ENCODE peak calls at places on chromosomes 7 and 10, in eight cellular contexts. Y is pancreas, F is RWPE1, S is H1, B is breast epithelium, X is aorta, R is endothelial cell of umbilical vein, D is fibroblast of lung. M is an unnamed sample.

GRCh38 chr7:80127412-80128150 is 7.0 kb upstream of the GNAI1 start:
- DNase-seq in Y (no peak), F (no peak), S (no peak), B (no peak), X (no peak), R (no peak), D (no peak), M (peak)

GRCh38 chr7:155835446-155836215 is 23.4 kb upstream of the SHH start:
- DNase-seq in Y (no peak), F (no peak), S (no peak), B (peak), X (no peak), R (no peak), D (no peak), M (no peak)

GRCh38 chr7:73869011-73869785 is 8.2 kb downstream of the TMEM270 start:
- DNase-seq in Y (no peak), F (no peak), S (no peak), B (no peak), X (peak), R (peak), D (no peak), M (no peak)

GRCh38 chr10:63917363-63917762 is 396.2 kb downstream of the REEP3 start:
- DNase-seq in Y (no peak), F (no peak), S (no peak), B (no peak), X (no peak), R (no peak), D (no peak), M (no peak)

GRCh38 chr10:33876547-33877400 is 542.3 kb upstream of the NRP1 start:
- DNase-seq in Y (no peak), F (no peak), S (no peak), B (no peak), X (no peak), R (no peak), D (peak), M (no peak)

GRCh38 chr7:55574062-55574717 is 1.9 kb upstream of the VOPP1 start:
- DNase-seq in Y (no peak), F (peak), S (no peak), B (no peak), X (no peak), R (peak), D (peak), M (no peak)

GRCh38 chr10:33660329-33660728 is 325.9 kb upstream of the NRP1 start:
- DNase-seq in Y (no peak), F (no peak), S (peak), B (no peak), X (no peak), R (no peak), D (no peak), M (no peak)

GRCh38 chr7:98866341-98866740 is 3.5 kb downstream of the TMEM130 start:
- DNase-seq in Y (no peak), F (no peak), S (no peak), B (no peak), X (no peak), R (no peak), D (no peak), M (no peak)

GRCh38 chr7:101669307-101669706 is 40.2 kb upstream of the MYL10 start:
- DNase-seq in Y (no peak), F (no peak), S (no peak), B (no peak), X (no peak), R (no peak), D (no peak), M (no peak)

GRCh38 chr10:43419997-43420368 is 11.0 kb upstream of the HNRNPF start:
- DNase-seq in Y (no peak), F (no peak), S (no peak), B (no peak), X (no peak), R (no peak), D (no peak), M (no peak)

GRCh38 chr10:82245157-82245556 is 370.2 kb downstream of the NRG3 start:
- DNase-seq in Y (no peak), F (no peak), S (peak), B (no peak), X (no peak), R (no peak), D (no peak), M (no peak)

GRCh38 chr10:133130602-133131001 is 29.4 kb upstream of the KNDC1 start:
- DNase-seq in Y (no peak), F (no peak), S (no peak), B (no peak), X (peak), R (no peak), D (no peak), M (no peak)

GRCh38 chr10:101375073-101375472 is 21.1 kb downstream of the BTRC start:
- DNase-seq in Y (no peak), F (no peak), S (no peak), B (no peak), X (no peak), R (no peak), D (no peak), M (no peak)

GRCh38 chr7:28205505-28205904 is 24.9 kb upstream of the JAZF1 start:
- DNase-seq in Y (no peak), F (no peak), S (no peak), B (no peak), X (no peak), R (no peak), D (no peak), M (no peak)

GRCh38 chr7:92035576-92035975 is 94.9 kb downstream of the AKAP9 start:
- DNase-seq in Y (no peak), F (no peak), S (no peak), B (no peak), X (no peak), R (no peak), D (no peak), M (no peak)

GRCh38 chr10:63935705-63936104 is 414.5 kb downstream of the REEP3 start:
- DNase-seq in Y (no peak), F (no peak), S (no peak), B (no peak), X (no peak), R (no peak), D (no peak), M (no peak)

GRCh38 chr7:127413962-127414361 is 21.5 kb upstream of the ZNF800 start:
- DNase-seq in Y (no peak), F (no peak), S (no peak), B (no peak), X (no peak), R (no peak), D (no peak), M (no peak)

GRCh38 chr7:603152-603941 is 83.7 kb upstream of the PDGFA start:
- DNase-seq in Y (no peak), F (no peak), S (no peak), B (no peak), X (no peak), R (no peak), D (no peak), M (no peak)

GRCh38 chr7:1352656-1353286 is 106.5 kb downstream of the MICALL2 start:
- DNase-seq in Y (no peak), F (no peak), S (no peak), B (no peak), X (peak), R (no peak), D (no peak), M (no peak)

GRCh38 chr10:110812583-110812982 is 59.1 kb upstream of the PDCD4 start:
- DNase-seq in Y (no peak), F (no peak), S (no peak), B (no peak), X (no peak), R (no peak), D (no peak), M (no peak)

GRCh38 chr7:70480913-70481579 is 650.9 kb upstream of the GALNT17 start:
- DNase-seq in Y (no peak), F (peak), S (no peak), B (no peak), X (no peak), R (no peak), D (no peak), M (no peak)

GRCh38 chr7:29138588-29138987 is 7.7 kb downstream of the CPVL start:
- DNase-seq in Y (no peak), F (no peak), S (no peak), B (no peak), X (no peak), R (no peak), D (no peak), M (no peak)

GRCh38 chr7:106768324-106768751 is 96.7 kb upstream of the PIK3CG start:
- DNase-seq in Y (no peak), F (no peak), S (no peak), B (no peak), X (no peak), R (no peak), D (no peak), M (no peak)

GRCh38 chr10:124650820-124651401 is 93.3 kb downstream of the FAM53B start:
- DNase-seq in Y (no peak), F (no peak), S (no peak), B (no peak), X (no peak), R (no peak), D (no peak), M (no peak)

GRCh38 chr10:31101123-31101522 is 69.5 kb upstream of the ZNF438 start:
- DNase-seq in Y (no peak), F (peak), S (no peak), B (no peak), X (peak), R (peak), D (peak), M (no peak)

GRCh38 chr10:17216217-17216900 is 11.7 kb upstream of the VIM start:
- DNase-seq in Y (no peak), F (peak), S (no peak), B (no peak), X (no peak), R (peak), D (peak), M (no peak)

GRCh38 chr10:103629581-103629980 is 136.1 kb downstream of the NEURL1 start:
- DNase-seq in Y (no peak), F (no peak), S (no peak), B (no peak), X (no peak), R (no peak), D (no peak), M (no peak)

GRCh38 chr7:139918488-139918887 is 89.4 kb downstream of the TBXAS1 start:
- DNase-seq in Y (no peak), F (no peak), S (no peak), B (no peak), X (no peak), R (no peak), D (peak), M (no peak)

GRCh38 chr7:27096756-27097514 is 1.1 kb upstream of the HOXA1 start:
- DNase-seq in Y (no peak), F (peak), S (no peak), B (no peak), X (peak), R (peak), D (peak), M (no peak)

GRCh38 chr10:93541402-93542357 is 24.8 kb upstream of the FFAR4 start:
- DNase-seq in Y (peak), F (peak), S (peak), B (no peak), X (peak), R (peak), D (peak), M (no peak)

GRCh38 chr10:119826777-119827176 is 45.9 kb downstream of the MCMBP start:
- DNase-seq in Y (no peak), F (peak), S (no peak), B (no peak), X (no peak), R (no peak), D (no peak), M (no peak)

GRCh38 chr7:73909996-73910395 is 49.0 kb downstream of the TMEM270 start:
- DNase-seq in Y (no peak), F (no peak), S (no peak), B (no peak), X (no peak), R (no peak), D (no peak), M (no peak)

GRCh38 chr7:1310936-1311335 is 78.3 kb downstream of the UNCX start:
- DNase-seq in Y (no peak), F (no peak), S (no peak), B (no peak), X (no peak), R (no peak), D (no peak), M (no peak)

GRCh38 chr10:47243791-47244190 is 56.2 kb upstream of the GDF10 start:
- DNase-seq in Y (no peak), F (no peak), S (no peak), B (no peak), X (peak), R (no peak), D (no peak), M (no peak)

GRCh38 chr10:70232155-70232858 is 922 bp downstream of the PPA1 start:
- DNase-seq in Y (peak), F (peak), S (peak), B (no peak), X (no peak), R (peak), D (peak), M (no peak)

GRCh38 chr10:102118867-102119266 is 1.3 kb downstream of the LDB1 start:
- DNase-seq in Y (no peak), F (no peak), S (peak), B (no peak), X (peak), R (peak), D (no peak), M (no peak)

GRCh38 chr7:24706211-24707165 is 50.8 kb downstream of the GSDME start:
- DNase-seq in Y (no peak), F (no peak), S (peak), B (no peak), X (no peak), R (no peak), D (no peak), M (no peak)

DNA sequence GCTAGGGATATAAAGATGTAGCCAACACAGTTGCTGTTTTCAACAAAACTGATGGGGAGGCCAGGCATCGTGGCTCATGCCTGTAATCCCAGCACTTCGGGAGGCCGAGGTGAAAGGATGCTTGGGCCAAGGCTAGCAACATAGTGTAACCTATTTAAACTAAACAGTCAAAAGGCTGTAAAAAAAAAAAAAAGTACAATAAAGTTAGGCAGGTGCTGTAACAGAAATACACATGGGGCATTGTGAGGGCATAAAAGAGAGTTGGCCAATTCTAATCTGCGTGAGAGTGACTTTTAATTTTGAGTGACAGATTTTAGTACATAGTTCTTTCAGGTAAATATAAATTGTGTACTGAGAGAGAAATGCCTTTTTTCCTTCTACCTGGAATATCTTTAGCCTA is 6.2 kb downstream of the XRCC2 start:
- DNase-seq in Y (no peak), F (no peak), S (no peak), B (no peak), X (no peak), R (no peak), D (no peak), M (no peak)
- H3K27ac ChIP-seq in Y (no peak), F (no peak), S (no peak), B (no peak), X (no peak), R (no peak), D (no peak), M (no peak)

DNA sequence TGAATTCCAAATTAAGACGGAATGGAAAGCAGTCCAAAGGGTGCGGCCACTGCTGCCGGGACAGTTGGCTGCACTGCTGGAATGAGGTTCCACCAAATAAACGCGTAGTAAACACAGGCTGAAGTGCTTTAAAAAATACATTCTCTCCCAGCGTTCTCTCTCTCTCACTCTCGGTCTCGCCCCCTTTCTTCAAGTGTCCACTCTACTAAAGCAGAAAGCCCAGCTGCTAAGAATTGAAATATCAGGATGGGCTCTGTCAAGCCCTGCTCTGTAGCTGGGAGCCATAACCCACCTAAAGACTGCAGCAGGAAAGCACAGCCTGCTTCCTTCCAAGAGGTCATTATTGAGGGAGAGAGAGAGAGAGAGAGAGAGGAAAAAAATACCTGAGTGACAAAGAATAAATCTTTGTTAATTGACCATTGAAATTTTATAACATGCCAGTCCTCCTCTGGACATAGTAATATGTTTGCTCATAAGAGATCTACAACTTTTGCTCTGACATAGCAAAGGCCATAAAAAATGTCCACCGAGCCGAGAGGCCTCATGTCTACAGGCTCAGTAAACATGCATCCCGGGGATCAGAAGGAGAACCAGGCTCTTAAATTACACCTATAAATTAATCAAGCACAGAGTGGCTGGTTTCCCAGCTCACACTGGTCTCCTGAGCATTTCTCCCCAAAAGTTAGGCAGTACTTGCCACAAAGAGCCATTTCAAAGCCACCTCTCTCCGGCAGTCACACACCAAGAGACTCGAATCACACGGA is 72.8 kb downstream of the FGFR2 start:
- DNase-seq in Y (no peak), F (no peak), S (no peak), B (no peak), X (no peak), R (no peak), D (no peak), M (peak)
- H3K27ac ChIP-seq in Y (peak), F (no peak), S (no peak), B (peak), X (no peak), R (no peak), D (no peak), M (peak)

DNA sequence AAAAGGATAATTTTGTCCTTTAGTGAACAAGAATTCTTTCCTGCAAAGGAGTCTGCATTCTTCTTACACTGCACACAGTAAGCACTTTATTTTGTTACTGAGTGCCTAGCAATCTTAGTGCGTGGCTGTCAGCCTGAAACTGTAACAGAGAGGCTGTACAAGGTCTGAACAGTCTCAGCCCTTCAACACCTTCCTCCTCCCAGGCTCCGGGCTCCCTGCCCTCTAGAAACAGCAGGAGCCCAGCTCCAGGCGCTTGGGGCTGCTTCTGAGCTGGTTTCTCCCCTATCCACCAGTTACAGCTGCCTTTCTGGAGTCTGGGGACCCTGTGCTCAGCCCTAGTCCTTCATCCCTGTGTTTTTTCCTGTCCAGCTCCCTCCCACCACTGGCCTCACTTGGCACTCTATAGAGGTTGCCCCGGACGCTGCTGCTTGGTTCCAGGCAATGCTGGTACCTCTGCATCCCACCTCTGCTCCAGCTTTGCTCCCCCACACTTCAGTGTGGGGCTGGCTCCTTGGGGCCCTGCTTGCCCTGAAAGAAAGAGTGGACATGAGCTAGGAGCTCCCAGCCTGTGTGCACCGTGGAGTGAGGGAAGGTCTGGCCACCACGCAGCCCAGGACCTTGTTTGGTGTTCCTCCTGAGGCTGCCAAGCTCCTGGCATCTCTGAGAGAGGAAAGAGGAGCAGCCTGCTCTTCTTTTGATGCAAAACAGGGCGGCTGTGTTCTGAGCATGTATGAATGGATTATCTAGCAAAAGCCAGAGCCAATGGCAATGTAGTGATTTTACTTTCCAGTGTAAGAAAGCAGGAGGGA is 251.2 kb upstream of the GRB10 start:
- DNase-seq in Y (no peak), F (no peak), S (no peak), B (no peak), X (no peak), R (no peak), D (no peak), M (no peak)
- H3K27ac ChIP-seq in Y (peak), F (no peak), S (no peak), B (no peak), X (no peak), R (no peak), D (peak), M (peak)

GRCh38 chr10:74036474-74036873 is 38.6 kb downstream of the VCL start:
- DNase-seq in Y (no peak), F (no peak), S (no peak), B (no peak), X (no peak), R (no peak), D (no peak), M (no peak)

GRCh38 chr10:74034301-74034700 is 36.4 kb downstream of the VCL start:
- DNase-seq in Y (no peak), F (no peak), S (no peak), B (no peak), X (no peak), R (no peak), D (no peak), M (no peak)

GRCh38 chr10:74035324-74035723 is 37.4 kb downstream of the VCL start:
- DNase-seq in Y (no peak), F (no peak), S (no peak), B (no peak), X (no peak), R (peak), D (peak), M (no peak)

GRCh38 chr10:74032900-74033655 is 35.2 kb downstream of the VCL start:
- DNase-seq in Y (no peak), F (no peak), S (no peak), B (no peak), X (no peak), R (no peak), D (no peak), M (no peak)

DNA sequence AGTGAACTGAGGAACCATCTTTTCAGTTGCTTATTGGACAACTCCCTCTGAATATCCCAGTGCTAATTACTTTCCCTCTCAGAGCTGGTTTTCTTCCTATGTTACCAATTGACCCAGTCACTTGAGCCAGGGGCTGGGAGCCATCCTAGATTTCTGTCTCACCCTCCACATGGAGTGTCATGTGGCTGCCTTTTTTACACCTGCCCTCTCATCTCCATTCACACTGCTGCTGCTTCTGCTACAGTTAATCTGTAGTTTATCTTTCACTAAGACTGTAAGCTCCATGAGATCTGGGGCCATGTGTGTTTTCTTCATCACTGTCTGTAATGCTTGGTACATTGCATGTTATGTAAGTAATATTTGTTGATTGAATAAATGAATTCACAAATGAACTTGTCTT is 35.8 kb downstream of the VCL start:
- DNase-seq in Y (no peak), F (no peak), S (no peak), B (no peak), X (no peak), R (no peak), D (no peak), M (no peak)
- H3K27ac ChIP-seq in Y (no peak), F (no peak), S (no peak), B (no peak), X (peak), R (no peak), D (no peak), M (no peak)

DNA sequence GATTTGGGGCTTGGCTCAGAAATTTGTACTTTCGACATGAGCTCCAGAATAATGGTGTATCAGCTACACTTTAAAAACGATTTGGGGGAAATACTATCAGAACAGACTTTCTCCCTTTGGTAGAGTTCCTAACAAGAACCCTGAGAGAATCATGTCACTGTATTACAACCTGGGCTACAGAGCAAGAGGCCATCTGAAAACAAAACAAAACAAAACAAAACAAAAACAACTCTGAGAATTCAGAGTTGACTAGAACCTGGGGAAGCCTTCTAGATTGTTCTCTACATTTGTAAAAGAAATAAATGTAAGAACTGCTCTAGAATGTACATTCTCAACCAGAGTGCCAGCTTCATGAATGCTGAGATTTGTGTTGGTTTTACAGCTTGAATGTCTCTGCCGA is 262.6 kb upstream of the SEMA3D start:
- DNase-seq in Y (no peak), F (no peak), S (no peak), B (no peak), X (no peak), R (no peak), D (no peak), M (no peak)
- H3K27ac ChIP-seq in Y (no peak), F (no peak), S (no peak), B (no peak), X (no peak), R (no peak), D (no peak), M (no peak)

M was measured in caudate nucleus.